ENCODE peak calls at places on chromosomes 2 and 18, in ten cellular contexts. M is fibroblast of pulmonary artery, G is right lobe of liver, Q is tibial artery, E is mammary epithelial cell, Y is sigmoid colon, R is thoracic aorta, T is HFF-Myc, A is uterus, O is OCI-LY7. K is an unnamed sample.

GRCh38 chr2:138677179-138677578 is 103.0 kb downstream of the NXPH2 start:
- DNase-seq in G (no peak), R (no peak), M (no peak), A (no peak), E (no peak), Q (no peak), Y (no peak), O (no peak), T (no peak), K (no peak)

GRCh38 chr18:23857756-23858155 is 156.8 kb upstream of the TTC39C start:
- DNase-seq in Q (no peak), O (no peak), A (no peak), E (peak), T (no peak), G (peak), M (peak), Y (no peak), R (no peak), K (no peak)

GRCh38 chr18:72613589-72613988 is 69.4 kb upstream of the CBLN2 start:
- DNase-seq in O (no peak), M (no peak), A (no peak), G (no peak), T (no peak), E (no peak), Q (no peak), Y (no peak), R (no peak), K (no peak)

GRCh38 chr2:45195916-45196315 is 186.7 kb upstream of the SIX2 start:
- DNase-seq in Y (no peak), R (no peak), A (no peak), G (no peak), O (no peak), E (no peak), Q (no peak), M (no peak), T (no peak), K (no peak)

GRCh38 chr2:30139131-30139870 is 7.5 kb upstream of the YPEL5 start:
- DNase-seq in M (no peak), T (no peak), R (no peak), G (no peak), E (peak), O (peak), Q (no peak), Y (no peak), A (no peak), K (no peak)

GRCh38 chr2:168116448-168116847 is 130.9 kb downstream of the STK39 start:
- DNase-seq in R (no peak), A (no peak), O (no peak), G (no peak), Y (no peak), Q (no peak), T (no peak), M (peak), E (no peak), K (peak)

GRCh38 chr2:233285921-233286320 is 21.7 kb upstream of the SAG start:
- DNase-seq in R (no peak), A (no peak), O (no peak), M (no peak), T (no peak), G (no peak), Y (peak), E (peak), Q (no peak), K (no peak)

GRCh38 chr2:33620-34019 is 12.7 kb downstream of the FAM110C start:
- DNase-seq in Q (no peak), E (peak), A (no peak), M (no peak), O (no peak), R (no peak), G (no peak), Y (no peak), T (no peak), K (no peak)

GRCh38 chr2:25330273-25330672 is 11.5 kb downstream of the DNMT3A start:
- DNase-seq in T (no peak), E (no peak), M (no peak), O (no peak), R (no peak), A (no peak), Y (no peak), Q (no peak), G (no peak), K (no peak)

DNA sequence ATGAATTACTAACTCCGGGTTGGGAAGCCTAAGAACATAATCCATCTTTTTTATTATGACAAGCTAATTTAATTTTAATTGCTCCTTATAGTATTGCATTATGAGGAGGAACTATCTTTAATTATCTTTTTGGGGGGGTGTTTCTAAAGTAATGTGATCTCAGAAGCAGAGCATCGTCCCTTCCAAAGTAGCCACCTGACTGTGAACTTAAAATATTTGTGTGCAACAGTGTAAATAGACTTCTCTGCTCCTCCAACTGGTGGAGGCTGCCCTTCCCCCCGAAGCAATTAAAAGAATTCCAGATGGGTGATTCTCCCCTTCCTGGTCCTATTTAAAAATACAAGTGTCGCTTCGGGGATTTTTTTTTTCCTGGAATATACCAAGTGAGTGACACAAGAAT is 55.7 kb downstream of the TCF7L1 start:
- DNase-seq in T (no peak), R (no peak), M (no peak), A (no peak), E (no peak), Q (no peak), Y (no peak), G (no peak), O (no peak), K (no peak)
- H3K4me3 ChIP-seq in T (no peak), R (no peak), M (no peak), A (no peak), E (no peak), Q (no peak), Y (no peak), G (no peak), O (no peak), K (no peak)

DNA sequence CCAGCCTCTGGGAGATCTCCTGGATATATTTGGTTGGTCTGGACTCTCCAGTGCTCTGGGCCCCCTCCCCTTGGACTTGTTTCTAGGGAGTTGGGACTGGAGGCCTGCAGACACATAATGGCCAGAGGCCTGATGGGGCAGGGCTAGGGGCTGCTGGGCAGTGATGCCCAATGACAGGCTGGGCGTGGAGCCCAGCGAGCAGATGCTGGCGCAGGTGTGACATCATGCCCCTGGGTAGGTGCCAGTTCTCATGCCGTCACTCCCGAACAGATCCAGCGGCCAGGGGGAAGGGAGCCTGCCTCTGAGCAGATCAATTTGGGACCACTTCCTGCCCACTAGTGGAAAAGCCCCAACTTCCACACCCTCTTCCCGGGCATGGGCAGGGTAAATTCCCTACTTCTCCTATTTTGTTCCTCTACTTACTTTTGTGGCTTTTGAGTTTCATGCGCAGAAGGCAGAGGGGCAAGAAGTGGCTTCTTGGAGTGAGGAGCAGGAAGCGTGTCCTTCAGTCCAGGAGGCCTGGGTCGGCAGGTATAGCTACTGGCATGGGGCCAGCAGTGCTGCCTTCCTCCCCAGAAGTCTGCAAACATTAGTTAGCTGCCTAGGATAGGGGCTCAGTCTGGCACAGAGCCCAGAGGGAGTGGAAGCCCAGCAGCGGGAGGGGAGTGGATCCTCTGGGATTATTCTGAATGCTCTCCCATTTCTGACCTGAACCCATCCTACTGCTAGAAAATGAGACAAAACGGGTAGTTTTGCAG is 6.1 kb downstream of the MPV17 start:
- DNase-seq in R (no peak), O (no peak), Q (no peak), T (no peak), M (no peak), G (no peak), Y (no peak), A (no peak), E (no peak), K (no peak)
- TF ChIP-seq CTCF in R (no peak), O (no peak), Q (no peak), T (no peak), M (no peak), G (no peak), Y (no peak), A (no peak), E (no peak), K (no peak)

GRCh38 chr2:240453461-240454030 is 18.1 kb downstream of the GPC1 start:
- DNase-seq in R (no peak), Y (peak), T (no peak), E (no peak), O (no peak), A (no peak), M (no peak), Q (no peak), G (peak), K (no peak)

GRCh38 chr2:240451108-240451611 is 15.7 kb downstream of the GPC1 start:
- DNase-seq in R (no peak), E (no peak), A (no peak), Y (peak), Q (no peak), T (no peak), M (no peak), G (peak), O (no peak), K (no peak)

GRCh38 chr2:240451791-240452470 is 16.5 kb downstream of the GPC1 start:
- DNase-seq in Q (no peak), T (no peak), R (no peak), O (no peak), E (no peak), Y (peak), A (no peak), G (peak), M (no peak), K (no peak)

GRCh38 chr2:240454031-240454901 is 18.8 kb downstream of the GPC1 start:
- DNase-seq in Y (no peak), A (no peak), M (no peak), O (no peak), G (peak), E (no peak), R (no peak), Q (no peak), T (no peak), K (no peak)

GRCh38 chr2:240452471-240453256 is 17.2 kb downstream of the GPC1 start:
- DNase-seq in G (peak), Y (peak), E (peak), Q (no peak), M (peak), R (no peak), A (peak), T (no peak), O (no peak), K (peak)
- H3K4me3 ChIP-seq in G (peak), Y (peak), E (peak), Q (peak), M (peak), R (peak), A (peak), T (peak), O (no peak), K (peak)

GRCh38 chr18:48962857-48963554 is 12.2 kb upstream of the SMAD7 start:
- DNase-seq in E (no peak), R (no peak), M (peak), G (no peak), Q (no peak), Y (no peak), T (no peak), A (no peak), O (no peak), K (no peak)
- TF ChIP-seq CTCF in E (no peak), R (no peak), M (no peak), G (no peak), Q (no peak), Y (no peak), T (no peak), A (no peak), O (no peak), K (peak)

GRCh38 chr18:12405066-12405465 is 2.7 kb upstream of the PRELID3A start:
- DNase-seq in G (no peak), Y (no peak), O (no peak), A (no peak), T (no peak), E (no peak), M (no peak), R (no peak), Q (no peak), K (no peak)

GRCh38 chr18:12401881-12402280 is 5.8 kb upstream of the PRELID3A start:
- DNase-seq in G (no peak), M (no peak), R (no peak), O (no peak), E (no peak), Q (peak), T (no peak), A (no peak), Y (peak), K (no peak)

GRCh38 chr18:12406376-12407111 is 1.2 kb upstream of the PRELID3A start:
- DNase-seq in T (no peak), O (no peak), Q (no peak), R (no peak), Y (no peak), G (no peak), M (no peak), E (no peak), A (no peak), K (no peak)

GRCh38 chr18:12408247-12408869 is 629 bp downstream of the PRELID3A start:
- DNase-seq in A (no peak), Q (no peak), G (no peak), M (peak), T (no peak), O (peak), R (no peak), Y (no peak), E (no peak), K (no peak)

GRCh38 chr18:12403601-12404506 is 3.9 kb upstream of the PRELID3A start:
- DNase-seq in M (peak), Q (no peak), T (peak), E (peak), G (no peak), A (no peak), Y (no peak), O (no peak), R (no peak), K (no peak)
- H3K4me3 ChIP-seq in M (no peak), Q (no peak), T (no peak), E (no peak), G (no peak), A (no peak), Y (no peak), O (no peak), R (no peak), K (no peak)

GRCh38 chr18:66872277-66872676 is 268.4 kb upstream of the CDH19 start:
- DNase-seq in G (no peak), Y (no peak), E (peak), M (peak), A (no peak), T (no peak), R (no peak), Q (no peak), O (peak), K (no peak)
- TF ChIP-seq CTCF in G (peak), Y (no peak), E (no peak), M (peak), A (no peak), T (no peak), R (no peak), Q (peak), O (no peak), K (no peak)

GRCh38 chr2:179260224-179260623 is 4.4 kb downstream of the SESTD1 start:
- DNase-seq in E (peak), A (no peak), Q (no peak), R (no peak), M (no peak), Y (no peak), O (no peak), G (no peak), T (no peak), K (no peak)
- H3K4me3 ChIP-seq in E (no peak), A (no peak), Q (no peak), R (peak), M (no peak), Y (no peak), O (no peak), G (no peak), T (no peak), K (no peak)

K was measured in WERI-Rb-1.